ENCODE peak calls at places on chromosomes 13 and 19, in six cellular contexts. One of them, this sample, is unnamed.

GRCh38 chr13:48410199-48410598 is 2.7 kb downstream of the LPAR6 start:
- DNase-seq in IMR-90: no peak
- DNase-seq in CD4-positive, alpha-beta memory T cell: peak
- DNase-seq in left ventricle myocardium inferior: no peak
- DNase-seq in uterus: no peak
- DNase-seq in aorta: no peak
- DNase-seq in this sample: no peak

GRCh38 chr19:5950744-5951143 is 27.2 kb downstream of the RANBP3 start:
- DNase-seq in IMR-90: no peak
- DNase-seq in CD4-positive, alpha-beta memory T cell: no peak
- DNase-seq in left ventricle myocardium inferior: no peak
- DNase-seq in uterus: no peak
- DNase-seq in aorta: no peak
- DNase-seq in this sample: no peak

GRCh38 chr13:35857769-35858168 is 273.4 kb downstream of the DCLK1 start:
- DNase-seq in IMR-90: peak
- DNase-seq in CD4-positive, alpha-beta memory T cell: no peak
- DNase-seq in left ventricle myocardium inferior: no peak
- DNase-seq in uterus: no peak
- DNase-seq in aorta: no peak
- DNase-seq in this sample: no peak

GRCh38 chr19:8489591-8490394 is 12.6 kb downstream of the PRAM1 start:
- DNase-seq in IMR-90: no peak
- DNase-seq in CD4-positive, alpha-beta memory T cell: no peak
- DNase-seq in left ventricle myocardium inferior: no peak
- DNase-seq in uterus: no peak
- DNase-seq in aorta: peak
- DNase-seq in this sample: no peak

GRCh38 chr19:35744688-35745327 is 410 bp downstream of the U2AF1L4 start:
- DNase-seq in IMR-90: peak
- DNase-seq in CD4-positive, alpha-beta memory T cell: peak
- DNase-seq in left ventricle myocardium inferior: peak
- DNase-seq in uterus: peak
- DNase-seq in aorta: peak
- DNase-seq in this sample: peak

GRCh38 chr19:3073159-3073563 is 10.9 kb upstream of the TLE5 start:
- DNase-seq in IMR-90: peak
- DNase-seq in CD4-positive, alpha-beta memory T cell: no peak
- DNase-seq in left ventricle myocardium inferior: no peak
- DNase-seq in uterus: peak
- DNase-seq in aorta: no peak
- DNase-seq in this sample: peak

GRCh38 chr19:19628499-19629134 is 597 bp upstream of the LPAR2 start:
- DNase-seq in IMR-90: peak
- DNase-seq in CD4-positive, alpha-beta memory T cell: peak
- DNase-seq in left ventricle myocardium inferior: no peak
- DNase-seq in uterus: no peak
- DNase-seq in aorta: no peak
- DNase-seq in this sample: no peak

GRCh38 chr13:51946163-51946669 is 65.0 kb downstream of the ATP7B start:
- DNase-seq in IMR-90: no peak
- DNase-seq in CD4-positive, alpha-beta memory T cell: no peak
- DNase-seq in left ventricle myocardium inferior: no peak
- DNase-seq in uterus: no peak
- DNase-seq in aorta: no peak
- DNase-seq in this sample: no peak

GRCh38 chr13:94454906-94455305 is 24.6 kb downstream of the DCT start:
- DNase-seq in IMR-90: peak
- DNase-seq in CD4-positive, alpha-beta memory T cell: no peak
- DNase-seq in left ventricle myocardium inferior: no peak
- DNase-seq in uterus: no peak
- DNase-seq in aorta: no peak
- DNase-seq in this sample: no peak

GRCh38 chr19:13981021-13981420 is 25.1 kb downstream of the RFX1 start:
- DNase-seq in IMR-90: no peak
- DNase-seq in CD4-positive, alpha-beta memory T cell: no peak
- DNase-seq in left ventricle myocardium inferior: no peak
- DNase-seq in uterus: no peak
- DNase-seq in aorta: no peak
- DNase-seq in this sample: no peak

GRCh38 chr19:41407271-41407670 is 9.7 kb downstream of the BCKDHA start:
- DNase-seq in IMR-90: no peak
- DNase-seq in CD4-positive, alpha-beta memory T cell: no peak
- DNase-seq in left ventricle myocardium inferior: no peak
- DNase-seq in uterus: no peak
- DNase-seq in aorta: no peak
- DNase-seq in this sample: no peak

GRCh38 chr19:27972291-27973040 is 1240.5 kb downstream of the UQCRFS1 start:
- DNase-seq in IMR-90: no peak
- DNase-seq in CD4-positive, alpha-beta memory T cell: no peak
- DNase-seq in left ventricle myocardium inferior: no peak
- DNase-seq in uterus: no peak
- DNase-seq in aorta: no peak
- DNase-seq in this sample: no peak

GRCh38 chr19:13329766-13330165 is 176.5 kb downstream of the CACNA1A start:
- DNase-seq in IMR-90: peak
- DNase-seq in CD4-positive, alpha-beta memory T cell: no peak
- DNase-seq in left ventricle myocardium inferior: no peak
- DNase-seq in uterus: no peak
- DNase-seq in aorta: no peak
- DNase-seq in this sample: no peak

GRCh38 chr19:46859637-46860124 is 1.1 kb upstream of the ARHGAP35 start:
- DNase-seq in IMR-90: peak
- DNase-seq in CD4-positive, alpha-beta memory T cell: no peak
- DNase-seq in left ventricle myocardium inferior: peak
- DNase-seq in uterus: peak
- DNase-seq in aorta: peak
- DNase-seq in this sample: peak

GRCh38 chr19:50516456-50516855 is 2.7 kb upstream of the ASPDH start:
- DNase-seq in IMR-90: no peak
- DNase-seq in CD4-positive, alpha-beta memory T cell: no peak
- DNase-seq in left ventricle myocardium inferior: no peak
- DNase-seq in uterus: no peak
- DNase-seq in aorta: peak
- DNase-seq in this sample: no peak

GRCh38 chr13:48675247-48675646 is 21.5 kb downstream of the CYSLTR2 start:
- DNase-seq in IMR-90: no peak
- DNase-seq in CD4-positive, alpha-beta memory T cell: no peak
- DNase-seq in left ventricle myocardium inferior: no peak
- DNase-seq in uterus: no peak
- DNase-seq in aorta: no peak
- DNase-seq in this sample: no peak

GRCh38 chr19:47081095-47081494 is 32.5 kb downstream of the ZC3H4 start:
- DNase-seq in IMR-90: no peak
- DNase-seq in CD4-positive, alpha-beta memory T cell: no peak
- DNase-seq in left ventricle myocardium inferior: no peak
- DNase-seq in uterus: no peak
- DNase-seq in aorta: no peak
- DNase-seq in this sample: no peak

GRCh38 chr19:36573948-36574726 is 1.0 kb upstream of the ZNF529 start:
- DNase-seq in IMR-90: peak
- DNase-seq in CD4-positive, alpha-beta memory T cell: no peak
- DNase-seq in left ventricle myocardium inferior: no peak
- DNase-seq in uterus: no peak
- DNase-seq in aorta: no peak
- DNase-seq in this sample: no peak

GRCh38 chr13:27174766-27175455 is 3.3 kb upstream of the USP12 start:
- DNase-seq in IMR-90: peak
- DNase-seq in CD4-positive, alpha-beta memory T cell: no peak
- DNase-seq in left ventricle myocardium inferior: no peak
- DNase-seq in uterus: no peak
- DNase-seq in aorta: no peak
- DNase-seq in this sample: no peak

GRCh38 chr19:29480507-29480906 is 45.3 kb upstream of the VSTM2B start:
- DNase-seq in IMR-90: no peak
- DNase-seq in CD4-positive, alpha-beta memory T cell: no peak
- DNase-seq in left ventricle myocardium inferior: no peak
- DNase-seq in uterus: no peak
- DNase-seq in aorta: peak
- DNase-seq in this sample: no peak

GRCh38 chr19:51083783-51084182 is 1.1 kb upstream of the KLK14 start:
- DNase-seq in IMR-90: no peak
- DNase-seq in CD4-positive, alpha-beta memory T cell: no peak
- DNase-seq in left ventricle myocardium inferior: no peak
- DNase-seq in uterus: no peak
- DNase-seq in aorta: peak
- DNase-seq in this sample: no peak

GRCh38 chr13:100235311-100235901 is 146.5 kb downstream of the PCCA start:
- DNase-seq in IMR-90: peak
- DNase-seq in CD4-positive, alpha-beta memory T cell: peak
- DNase-seq in left ventricle myocardium inferior: no peak
- DNase-seq in uterus: no peak
- DNase-seq in aorta: no peak
- DNase-seq in this sample: no peak

GRCh38 chr19:3683405-3683865 is 16.8 kb downstream of the PIP5K1C start:
- DNase-seq in IMR-90: no peak
- DNase-seq in CD4-positive, alpha-beta memory T cell: no peak
- DNase-seq in left ventricle myocardium inferior: peak
- DNase-seq in uterus: peak
- DNase-seq in aorta: no peak
- DNase-seq in this sample: no peak

GRCh38 chr19:12786149-12786870 is 5.0 kb upstream of the JUNB start:
- DNase-seq in IMR-90: no peak
- DNase-seq in CD4-positive, alpha-beta memory T cell: no peak
- DNase-seq in left ventricle myocardium inferior: peak
- DNase-seq in uterus: no peak
- DNase-seq in aorta: peak
- DNase-seq in this sample: peak

GRCh38 chr13:21707586-21707985 is 36.7 kb downstream of the FGF9 start:
- DNase-seq in IMR-90: no peak
- DNase-seq in CD4-positive, alpha-beta memory T cell: no peak
- DNase-seq in left ventricle myocardium inferior: no peak
- DNase-seq in uterus: no peak
- DNase-seq in aorta: no peak
- DNase-seq in this sample: no peak

GRCh38 chr19:45477713-45478453 is 10.1 kb downstream of the FOSB start:
- DNase-seq in IMR-90: no peak
- DNase-seq in CD4-positive, alpha-beta memory T cell: no peak
- DNase-seq in left ventricle myocardium inferior: no peak
- DNase-seq in uterus: no peak
- DNase-seq in aorta: peak
- DNase-seq in this sample: no peak

GRCh38 chr13:110250258-110250891 is 56.6 kb downstream of the COL4A1 start:
- DNase-seq in IMR-90: peak
- DNase-seq in CD4-positive, alpha-beta memory T cell: no peak
- DNase-seq in left ventricle myocardium inferior: peak
- DNase-seq in uterus: peak
- DNase-seq in aorta: peak
- DNase-seq in this sample: peak

GRCh38 chr19:8069116-8069973 is 16.8 kb downstream of the CCL25 start:
- DNase-seq in IMR-90: no peak
- DNase-seq in CD4-positive, alpha-beta memory T cell: no peak
- DNase-seq in left ventricle myocardium inferior: no peak
- DNase-seq in uterus: no peak
- DNase-seq in aorta: no peak
- DNase-seq in this sample: no peak

DNA sequence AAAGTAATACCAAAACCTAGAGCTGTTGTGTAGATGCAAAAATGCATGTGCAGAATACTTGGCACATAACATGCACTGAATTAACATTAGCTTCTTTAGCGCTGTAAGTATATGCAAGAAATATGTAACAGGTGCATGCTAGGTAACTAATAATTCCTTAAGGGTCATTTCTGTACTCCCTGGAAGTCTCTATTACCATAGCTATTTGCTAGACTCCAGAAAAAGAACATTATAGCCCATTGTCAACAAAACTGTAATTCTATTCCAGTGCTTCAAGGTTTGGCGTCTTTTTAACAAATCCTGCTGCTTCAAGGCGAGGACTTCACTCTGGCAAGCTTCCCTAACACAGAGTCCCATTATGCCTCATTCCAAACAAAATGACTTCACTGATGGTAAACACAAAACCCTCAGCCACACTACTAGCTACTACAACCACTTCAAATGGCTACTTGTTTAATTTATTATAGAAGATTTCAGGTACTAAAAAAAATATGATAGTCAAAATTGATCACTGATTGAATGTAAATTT is 32.7 kb downstream of the ELF1 start:
- DNase-seq in IMR-90: peak
- DNase-seq in CD4-positive, alpha-beta memory T cell: no peak
- DNase-seq in left ventricle myocardium inferior: no peak
- DNase-seq in uterus: no peak
- DNase-seq in aorta: no peak
- DNase-seq in this sample: no peak
- H3K27ac ChIP-seq in IMR-90: no peak
- H3K27ac ChIP-seq in CD4-positive, alpha-beta memory T cell: peak
- H3K27ac ChIP-seq in left ventricle myocardium inferior: peak
- H3K27ac ChIP-seq in uterus: peak
- H3K27ac ChIP-seq in aorta: no peak
- H3K27ac ChIP-seq in this sample: peak

GRCh38 chr19:31351212-31352193 is 2.3 kb upstream of the TSHZ3 start:
- DNase-seq in IMR-90: peak
- DNase-seq in CD4-positive, alpha-beta memory T cell: no peak
- DNase-seq in left ventricle myocardium inferior: peak
- DNase-seq in uterus: peak
- DNase-seq in aorta: peak
- DNase-seq in this sample: no peak
- H3K27ac ChIP-seq in IMR-90: peak
- H3K27ac ChIP-seq in CD4-positive, alpha-beta memory T cell: no peak
- H3K27ac ChIP-seq in left ventricle myocardium inferior: peak
- H3K27ac ChIP-seq in uterus: peak
- H3K27ac ChIP-seq in aorta: no peak
- H3K27ac ChIP-seq in this sample: peak

DNA sequence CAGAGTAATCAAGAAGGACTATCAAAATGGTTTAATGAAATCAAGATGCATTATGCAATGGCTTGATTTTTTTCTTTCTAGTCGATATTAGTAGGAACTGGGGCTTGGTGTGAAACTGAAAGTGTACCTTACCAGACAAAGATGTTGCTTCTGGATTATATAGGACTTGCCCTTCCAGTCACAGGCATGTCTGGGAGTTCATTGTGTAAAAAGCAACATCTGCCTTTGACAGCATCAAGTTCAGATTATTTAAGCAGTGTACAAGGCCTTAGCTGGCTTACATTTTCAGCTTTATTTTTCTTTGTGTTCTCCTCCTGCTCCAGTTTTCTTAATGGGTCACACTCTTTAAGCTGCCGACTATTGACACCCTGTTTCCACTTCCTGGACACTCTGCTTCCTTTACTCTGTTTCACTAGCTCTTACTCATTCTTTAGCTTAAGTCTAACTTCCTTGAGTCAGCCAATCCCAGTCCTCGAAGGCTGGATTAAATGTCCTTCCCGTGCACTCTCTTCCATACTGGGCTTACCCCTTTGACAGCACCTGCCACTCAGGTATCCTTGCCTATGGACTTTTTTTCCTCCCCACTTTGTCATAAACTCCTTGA is 29.4 kb upstream of the OLFM4 start:
- DNase-seq in IMR-90: no peak
- DNase-seq in CD4-positive, alpha-beta memory T cell: no peak
- DNase-seq in left ventricle myocardium inferior: no peak
- DNase-seq in uterus: no peak
- DNase-seq in aorta: no peak
- DNase-seq in this sample: no peak
- H3K27ac ChIP-seq in IMR-90: no peak
- H3K27ac ChIP-seq in CD4-positive, alpha-beta memory T cell: no peak
- H3K27ac ChIP-seq in left ventricle myocardium inferior: no peak
- H3K27ac ChIP-seq in uterus: no peak
- H3K27ac ChIP-seq in aorta: no peak
- H3K27ac ChIP-seq in this sample: no peak

GRCh38 chr13:43805071-43805468 is 18.3 kb upstream of the ENOX1 start:
- DNase-seq in IMR-90: peak
- DNase-seq in CD4-positive, alpha-beta memory T cell: no peak
- DNase-seq in left ventricle myocardium inferior: no peak
- DNase-seq in uterus: no peak
- DNase-seq in aorta: no peak
- DNase-seq in this sample: no peak
- H3K27ac ChIP-seq in IMR-90: peak
- H3K27ac ChIP-seq in CD4-positive, alpha-beta memory T cell: no peak
- H3K27ac ChIP-seq in left ventricle myocardium inferior: no peak
- H3K27ac ChIP-seq in uterus: peak
- H3K27ac ChIP-seq in aorta: no peak
- H3K27ac ChIP-seq in this sample: no peak

GRCh38 chr19:18506101-18506534 is 15.8 kb downstream of the ELL start:
- DNase-seq in IMR-90: no peak
- DNase-seq in CD4-positive, alpha-beta memory T cell: peak
- DNase-seq in left ventricle myocardium inferior: peak
- DNase-seq in uterus: no peak
- DNase-seq in aorta: no peak
- DNase-seq in this sample: no peak
- H3K27ac ChIP-seq in IMR-90: no peak
- H3K27ac ChIP-seq in CD4-positive, alpha-beta memory T cell: peak
- H3K27ac ChIP-seq in left ventricle myocardium inferior: peak
- H3K27ac ChIP-seq in uterus: peak
- H3K27ac ChIP-seq in aorta: no peak
- H3K27ac ChIP-seq in this sample: peak